ENCODE peak calls at places on chromosomes 12 and 14, in eight cellular contexts. N is GM04504, A is non-pigmented ciliary epithelial cell, Z is frontal cortex, B is AG08395, L is endothelial cell, F is GM12891, X is NCI-H774. D is an unnamed sample.

GRCh38 chr12:3726455-3726854 is 26.5 kb downstream of the CRACR2A start:
- DNase-seq in X (no peak), Z (no peak), F (no peak), N (no peak), A (no peak), L (no peak), B (no peak), D (no peak)

GRCh38 chr14:34981743-34982420 is 910 bp upstream of the SRP54 start:
- DNase-seq in F (no peak), Z (no peak), X (peak; percentile 17), B (no peak), A (no peak), L (peak; percentile 52), N (no peak), D (no peak)

GRCh38 chr12:101876861-101877815 is at the start of gene DRAM1:
- DNase-seq in X (peak; percentile 79), F (peak; percentile 68), Z (peak; percentile 73), N (peak; percentile 87), B (peak; percentile 92), A (no peak), L (peak; percentile 81), D (peak; percentile 83)

GRCh38 chr14:21385170-21385904 is 1.5 kb upstream of the SUPT16H start:
- DNase-seq in B (no peak), A (no peak), X (peak; percentile 12), N (no peak), F (peak; percentile 12), L (no peak), Z (no peak), D (no peak)

GRCh38 chr14:66025779-66026178 is 460.4 kb upstream of the CCDC196 start:
- DNase-seq in N (no peak), L (no peak), F (no peak), Z (no peak), A (no peak), B (no peak), X (no peak), D (no peak)

GRCh38 chr14:37565550-37565949 is 29.5 kb downstream of the FOXA1 start:
- DNase-seq in A (no peak), Z (no peak), X (no peak), B (no peak), N (no peak), L (no peak), F (no peak), D (no peak)

GRCh38 chr12:90045559-90045958 is 336.9 kb upstream of the ATP2B1 start:
- DNase-seq in F (no peak), N (no peak), A (no peak), L (no peak), B (no peak), Z (no peak), X (no peak), D (no peak)

GRCh38 chr14:64507376-64508156 is 3.0 kb downstream of the ZBTB1 start:
- DNase-seq in L (no peak), Z (no peak), F (no peak), A (no peak), B (no peak), N (no peak), X (no peak), D (no peak)

GRCh38 chr12:116551952-116552749 is 7.0 kb upstream of the MAP1LC3B2 start:
- DNase-seq in Z (no peak), N (peak; percentile 21), A (no peak), X (no peak), L (no peak), B (peak; percentile 41), F (no peak), D (peak; percentile 43)

GRCh38 chr12:105920161-105920684 is 218.5 kb downstream of the NUAK1 start:
- DNase-seq in N (no peak), Z (peak; percentile 12), X (no peak), B (no peak), A (no peak), F (no peak), L (no peak), D (no peak)

GRCh38 chr12:54463034-54463433 is 10.4 kb downstream of the GTSF1 start:
- DNase-seq in N (peak; percentile 81), L (no peak), F (no peak), X (no peak), A (peak; percentile 14), Z (no peak), B (peak; percentile 77), D (peak; percentile 93)

GRCh38 chr14:50397461-50398196 is 948 bp upstream of the CDKL1 start:
- DNase-seq in A (no peak), F (no peak), B (peak; percentile 25), L (no peak), N (no peak), X (no peak), Z (no peak), D (peak; percentile 21)

D was measured in stromal cell of bone marrow.